ENCODE peak calls at places on chromosomes 1 and 21, in six cellular contexts. F is CD8-positive, alpha-beta T cell; J is hepatocyte; P is lung; G is Peyer's patch; N is tibial artery. W is an unnamed sample.

GRCh38 chr1:216665381-216665780 is 57.8 kb downstream of the ESRRG start:
- DNase-seq in F (no peak), J (peak; percentile 28), P (no peak), G (no peak), N (no peak), W (no peak)

GRCh38 chr21:36994501-36995189 is 11.9 kb upstream of the RIPPLY3 start:
- DNase-seq in F (no peak), J (peak; percentile 48), P (no peak), G (no peak), N (no peak), W (no peak)

GRCh38 chr1:92817986-92818764 is 13.7 kb upstream of the RPL5 start:
- DNase-seq in F (no peak), J (peak; percentile 21), P (no peak), G (no peak), N (no peak), W (no peak)

GRCh38 chr1:56469640-56470371 is 109.6 kb downstream of the PLPP3 start:
- DNase-seq in F (no peak), J (no peak), P (no peak), G (no peak), N (no peak), W (no peak)

GRCh38 chr1:13943055-13943454 is 243.1 kb downstream of the PRDM2 start:
- DNase-seq in F (no peak), J (no peak), P (no peak), G (no peak), N (no peak), W (no peak)

GRCh38 chr1:212236664-212237220 is 48.5 kb upstream of the PPP2R5A start:
- DNase-seq in F (no peak), J (no peak), P (no peak), G (no peak), N (no peak), W (no peak)

GRCh38 chr1:4058122-4058521 is 158.1 kb upstream of the C1orf174 start:
- DNase-seq in F (no peak), J (no peak), P (no peak), G (no peak), N (no peak), W (no peak)

GRCh38 chr1:160351629-160352028 is 8.4 kb downstream of the NCSTN start:
- DNase-seq in F (no peak), J (no peak), P (no peak), G (no peak), N (no peak), W (no peak)

GRCh38 chr1:24989082-24989481 is 59.0 kb upstream of the RUNX3 start:
- DNase-seq in F (no peak), J (no peak), P (no peak), G (no peak), N (no peak), W (no peak)

GRCh38 chr1:165224504-165224903 is 132.0 kb downstream of the LMX1A start:
- DNase-seq in F (no peak), J (no peak), P (no peak), G (no peak), N (no peak), W (no peak)

GRCh38 chr1:103489881-103490280 is 35.6 kb upstream of the RNPC3 start:
- DNase-seq in F (no peak), J (peak; percentile 43), P (no peak), G (no peak), N (no peak), W (no peak)

GRCh38 chr1:17212009-17212408 is 7.1 kb downstream of the PADI1 start:
- DNase-seq in F (no peak), J (no peak), P (no peak), G (no peak), N (no peak), W (no peak)
- H3K27me3 ChIP-seq in F (peaks cover 28% of the 10 kb centered on the region), J (no peaks in the 10 kb centered on the region), P (no peaks in the 10 kb centered on the region), G (no peaks in the 10 kb centered on the region), N (no peaks in the 10 kb centered on the region), W (no peaks in the 10 kb centered on the region)

GRCh38 chr1:229537894-229538293 is 20.6 kb downstream of the ABCB10 start:
- DNase-seq in F (no peak), J (no peak), P (no peak), G (no peak), N (no peak), W (no peak)
- H3K36me3 ChIP-seq in F (peaks cover 11% of the 10 kb centered on the region), J (peaks cover 4% of the 10 kb centered on the region), P (peaks cover 29% of the 10 kb centered on the region), G (peaks cover 77% of the 10 kb centered on the region), N (peaks cover 91% of the 10 kb centered on the region), W (no peaks in the 10 kb centered on the region)

DNA sequence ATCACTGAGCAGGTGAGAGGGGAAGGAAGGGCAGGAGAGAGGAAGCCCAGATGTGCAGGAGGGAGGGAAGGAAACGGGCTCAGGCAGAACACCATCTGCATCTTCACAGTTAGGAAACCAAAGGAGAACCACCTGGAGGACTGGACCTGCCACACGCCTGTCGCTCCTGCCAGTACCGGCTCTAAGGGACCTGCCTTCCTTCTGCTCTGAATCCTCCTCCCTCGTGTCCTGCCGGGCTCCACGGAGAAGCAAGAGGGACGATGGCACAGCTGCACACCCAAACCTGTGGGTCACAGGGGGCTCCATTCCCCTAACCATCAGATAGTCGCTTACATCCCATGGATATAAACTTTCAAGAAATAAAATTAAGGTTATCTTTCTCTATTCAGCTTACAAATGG is 56.1 kb downstream of the TOR1AIP2 start:
- DNase-seq in F (no peak), J (no peak), P (no peak), G (peak; percentile 44), N (no peak), W (no peak)
- H3K4me1 ChIP-seq in F (no peaks in the 10 kb centered on the region), J (no peaks in the 10 kb centered on the region), P (peaks cover 6% of the 10 kb centered on the region), G (no peaks in the 10 kb centered on the region), N (no peaks in the 10 kb centered on the region), W (no peaks in the 10 kb centered on the region)

DNA sequence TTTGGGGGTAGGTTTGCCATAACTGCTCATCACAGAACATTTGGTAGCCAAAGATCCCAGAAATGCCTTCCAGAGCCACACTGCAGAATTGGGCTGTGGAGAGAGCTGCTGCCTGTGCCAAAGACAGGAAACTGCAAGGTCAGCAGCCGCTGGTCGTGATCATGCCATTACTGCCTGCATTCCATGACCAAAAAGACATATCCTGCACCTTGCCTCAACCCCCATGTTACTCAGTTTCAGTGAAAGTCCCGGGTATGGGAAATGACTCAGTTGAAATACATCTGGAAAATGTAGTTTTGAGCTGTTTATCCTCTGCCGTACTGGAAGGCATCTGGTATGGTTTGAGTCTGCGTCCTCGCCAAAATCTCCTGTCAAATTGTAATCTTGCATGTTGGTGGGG is 161.7 kb downstream of the FCRL5 start:
- DNase-seq in F (no peak), J (peak; percentile 28), P (no peak), G (no peak), N (no peak), W (no peak)
- H3K27me3 ChIP-seq in F (no peaks in the 10 kb centered on the region), J (no peaks in the 10 kb centered on the region), P (no peaks in the 10 kb centered on the region), G (no peaks in the 10 kb centered on the region), N (no peaks in the 10 kb centered on the region), W (no peaks in the 10 kb centered on the region)

GRCh38 chr21:33246963-33247362 is 17.2 kb downstream of the IFNAR2 start:
- DNase-seq in F (no peak), J (no peak), P (no peak), G (no peak), N (no peak), W (no peak)

GRCh38 chr21:33245289-33245918 is 15.7 kb downstream of the IFNAR2 start:
- DNase-seq in F (no peak), J (peak; percentile 15), P (no peak), G (no peak), N (no peak), W (no peak)

GRCh38 chr21:33246506-33246905 is 16.8 kb downstream of the IFNAR2 start:
- DNase-seq in F (no peak), J (no peak), P (no peak), G (no peak), N (no peak), W (no peak)

GRCh38 chr21:33244082-33244780 is 14.5 kb downstream of the IFNAR2 start:
- DNase-seq in F (no peak), J (no peak), P (no peak), G (no peak), N (no peak), W (no peak)

DNA sequence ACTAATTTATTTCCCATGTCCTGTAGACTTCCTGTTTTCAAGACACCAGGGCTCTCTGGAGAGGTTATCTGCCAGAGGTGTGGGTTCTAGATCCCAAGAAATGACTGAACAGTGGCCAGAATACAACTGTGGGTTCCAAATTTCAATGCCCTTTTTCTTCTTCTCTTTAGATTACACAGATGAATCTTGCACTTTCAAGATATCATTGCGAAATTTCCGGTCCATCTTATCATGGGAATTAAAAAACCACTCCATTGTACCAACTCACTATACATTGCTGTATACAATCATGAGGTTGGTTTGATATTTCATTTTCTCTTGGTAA is 15.0 kb downstream of the IFNAR2 start:
- DNase-seq in F (no peak), J (no peak), P (no peak), G (no peak), N (no peak), W (no peak)
- H3K36me3 ChIP-seq in F (peaks cover 37% of the 10 kb centered on the region), J (no peaks in the 10 kb centered on the region), P (peaks cover 12% of the 10 kb centered on the region), G (peaks cover 45% of the 10 kb centered on the region), N (peaks cover 53% of the 10 kb centered on the region), W (no peaks in the 10 kb centered on the region)

GRCh38 chr1:89755593-89755992 is 65.2 kb upstream of the LRRC8D start:
- DNase-seq in F (no peak), J (no peak), P (no peak), G (no peak), N (no peak), W (no peak)

GRCh38 chr1:89760496-89760895 is 60.3 kb upstream of the LRRC8D start:
- DNase-seq in F (no peak), J (no peak), P (no peak), G (no peak), N (no peak), W (no peak)

GRCh38 chr1:89759036-89759435 is 61.8 kb upstream of the LRRC8D start:
- DNase-seq in F (no peak), J (no peak), P (no peak), G (no peak), N (no peak), W (no peak)

GRCh38 chr1:89757532-89757931 is 63.3 kb upstream of the LRRC8D start:
- DNase-seq in F (peak; percentile 29), J (no peak), P (peak; percentile 36), G (no peak), N (no peak), W (no peak)

GRCh38 chr1:89758127-89758526 is 62.7 kb upstream of the LRRC8D start:
- DNase-seq in F (no peak), J (no peak), P (no peak), G (no peak), N (no peak), W (no peak)
- H3K4me1 ChIP-seq in F (peaks cover 73% of the 10 kb centered on the region), J (peaks cover 10% of the 10 kb centered on the region), P (peaks cover 12% of the 10 kb centered on the region), G (peaks cover 23% of the 10 kb centered on the region), N (no peaks in the 10 kb centered on the region), W (no peaks in the 10 kb centered on the region)

GRCh38 chr1:36763771-36764170 is 270.5 kb downstream of the GRIK3 start:
- DNase-seq in F (no peak), J (no peak), P (no peak), G (no peak), N (no peak), W (no peak)

GRCh38 chr1:36759355-36759754 is 275.0 kb downstream of the GRIK3 start:
- DNase-seq in F (no peak), J (no peak), P (no peak), G (no peak), N (no peak), W (no peak)

GRCh38 chr1:36762174-36762573 is 272.1 kb downstream of the GRIK3 start:
- DNase-seq in F (no peak), J (no peak), P (no peak), G (no peak), N (no peak), W (no peak)

GRCh38 chr1:36760081-36760480 is 274.2 kb downstream of the GRIK3 start:
- DNase-seq in F (no peak), J (no peak), P (no peak), G (no peak), N (no peak), W (no peak)

GRCh38 chr1:36761073-36761472 is 273.2 kb downstream of the GRIK3 start:
- DNase-seq in F (no peak), J (no peak), P (no peak), G (no peak), N (no peak), W (no peak)
- H3K27me3 ChIP-seq in F (no peaks in the 10 kb centered on the region), J (no peaks in the 10 kb centered on the region), P (no peaks in the 10 kb centered on the region), G (no peaks in the 10 kb centered on the region), N (no peaks in the 10 kb centered on the region), W (no peaks in the 10 kb centered on the region)

W was measured in Caco-2.